ENCODE peak calls at places on chromosomes 2 and 18, in five cellular contexts. B is H9, Y is neural crest cell, E is fibroblast of pulmonary artery, L is AG09319. D is an unnamed sample.

GRCh38 chr18:57859314-57859713 is 56.2 kb upstream of the ATP8B1 start:
- DNase-seq in E (peak), B (peak), L (no peak), Y (no peak), D (no peak)

GRCh38 chr2:206212673-206213513 is 53.2 kb downstream of the EEF1B2 start:
- DNase-seq in B (no peak), Y (no peak), E (peak), L (peak), D (no peak)

GRCh38 chr2:38095996-38096861 is 20.3 kb upstream of the CYP1B1 start:
- DNase-seq in L (peak), B (no peak), E (no peak), Y (no peak), D (no peak)

GRCh38 chr2:121805767-121806145 is 50.3 kb downstream of the TSN start:
- DNase-seq in E (no peak), Y (no peak), B (no peak), L (no peak), D (no peak)

GRCh38 chr2:11506611-11506969 is 27.3 kb upstream of the GREB1 start:
- DNase-seq in Y (no peak), L (no peak), B (no peak), E (no peak), D (no peak)

GRCh38 chr2:191389288-191389687 is 144.1 kb downstream of the MYO1B start:
- DNase-seq in E (no peak), Y (no peak), L (no peak), B (no peak), D (no peak)

GRCh38 chr18:45606007-45606406 is 9.3 kb upstream of the SLC14A2 start:
- DNase-seq in L (no peak), E (no peak), Y (no peak), B (no peak), D (no peak)

GRCh38 chr2:43131051-43131889 is 95.1 kb downstream of the ZFP36L2 start:
- DNase-seq in Y (no peak), B (peak), L (peak), E (peak), D (no peak)

GRCh38 chr2:146540271-146540932 is 1304.4 kb upstream of the ACVR2A start:
- DNase-seq in E (no peak), L (no peak), Y (no peak), B (peak), D (no peak)

GRCh38 chr2:161415467-161416293 is 417 bp upstream of the TBR1 start:
- DNase-seq in B (no peak), E (no peak), L (no peak), Y (peak), D (no peak)

GRCh38 chr2:161416294-161416632 is at the start of gene TBR1:
- DNase-seq in Y (peak), L (no peak), E (no peak), B (no peak), D (no peak)

GRCh38 chr2:161415041-161415440 is 1.1 kb upstream of the TBR1 start:
- DNase-seq in Y (peak), L (no peak), B (peak), E (no peak), D (no peak)

GRCh38 chr2:161414015-161414384 is 2.1 kb upstream of the TBR1 start:
- DNase-seq in B (no peak), L (no peak), Y (no peak), E (no peak), D (no peak)

GRCh38 chr2:161414385-161415040 is 1.6 kb upstream of the TBR1 start:
- DNase-seq in B (peak), L (no peak), Y (peak), E (no peak), D (no peak)
- TF ChIP-seq CTCF in B (peak), L (peak), Y (peak), E (no peak), D (peak)

GRCh38 chr2:95056461-95057459 is 31.3 kb downstream of the MAL start:
- DNase-seq in B (no peak), L (no peak), E (no peak), Y (no peak), D (no peak)
- TF ChIP-seq CTCF in B (no peak), L (no peak), E (no peak), Y (no peak), D (no peak)

DNA sequence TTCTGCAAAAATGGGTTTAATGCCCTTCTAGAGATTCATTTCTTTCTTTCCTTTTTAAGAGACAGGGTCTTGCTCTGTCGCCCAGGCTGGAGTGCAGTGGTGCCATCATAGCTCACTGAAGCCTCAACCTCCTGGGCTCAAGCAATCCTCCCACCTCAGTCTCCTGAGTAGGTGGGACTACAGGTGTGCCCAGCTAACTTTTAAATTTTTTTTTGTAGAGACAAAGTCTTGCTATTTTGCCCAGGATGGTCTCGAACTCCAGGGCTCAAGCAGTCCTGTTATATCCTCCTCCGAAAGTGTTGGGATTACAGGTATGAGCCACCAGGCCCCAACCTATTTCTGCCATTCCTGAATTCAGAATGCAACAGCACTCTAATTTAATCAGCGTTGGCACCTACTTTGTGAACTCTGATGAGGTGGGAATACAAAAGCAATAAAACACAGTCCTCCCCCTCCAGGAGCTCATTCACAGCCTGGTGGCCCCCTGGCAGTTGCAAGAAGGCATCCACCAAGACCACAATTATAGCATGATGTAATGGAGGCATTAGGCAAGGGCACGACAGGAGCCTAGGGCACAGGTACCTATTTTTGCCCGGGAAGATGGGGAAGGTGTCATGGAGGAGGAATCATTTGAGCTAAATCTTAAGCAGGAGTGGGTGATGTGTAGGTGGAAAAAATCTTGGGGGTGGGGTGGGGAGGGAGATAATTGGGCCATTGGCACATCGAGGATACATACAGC is 5.1 kb downstream of the RHOB start:
- DNase-seq in B (no peak), Y (no peak), L (no peak), E (peak), D (no peak)
- TF ChIP-seq CTCF in B (no peak), Y (no peak), L (no peak), E (no peak), D (no peak)

DNA sequence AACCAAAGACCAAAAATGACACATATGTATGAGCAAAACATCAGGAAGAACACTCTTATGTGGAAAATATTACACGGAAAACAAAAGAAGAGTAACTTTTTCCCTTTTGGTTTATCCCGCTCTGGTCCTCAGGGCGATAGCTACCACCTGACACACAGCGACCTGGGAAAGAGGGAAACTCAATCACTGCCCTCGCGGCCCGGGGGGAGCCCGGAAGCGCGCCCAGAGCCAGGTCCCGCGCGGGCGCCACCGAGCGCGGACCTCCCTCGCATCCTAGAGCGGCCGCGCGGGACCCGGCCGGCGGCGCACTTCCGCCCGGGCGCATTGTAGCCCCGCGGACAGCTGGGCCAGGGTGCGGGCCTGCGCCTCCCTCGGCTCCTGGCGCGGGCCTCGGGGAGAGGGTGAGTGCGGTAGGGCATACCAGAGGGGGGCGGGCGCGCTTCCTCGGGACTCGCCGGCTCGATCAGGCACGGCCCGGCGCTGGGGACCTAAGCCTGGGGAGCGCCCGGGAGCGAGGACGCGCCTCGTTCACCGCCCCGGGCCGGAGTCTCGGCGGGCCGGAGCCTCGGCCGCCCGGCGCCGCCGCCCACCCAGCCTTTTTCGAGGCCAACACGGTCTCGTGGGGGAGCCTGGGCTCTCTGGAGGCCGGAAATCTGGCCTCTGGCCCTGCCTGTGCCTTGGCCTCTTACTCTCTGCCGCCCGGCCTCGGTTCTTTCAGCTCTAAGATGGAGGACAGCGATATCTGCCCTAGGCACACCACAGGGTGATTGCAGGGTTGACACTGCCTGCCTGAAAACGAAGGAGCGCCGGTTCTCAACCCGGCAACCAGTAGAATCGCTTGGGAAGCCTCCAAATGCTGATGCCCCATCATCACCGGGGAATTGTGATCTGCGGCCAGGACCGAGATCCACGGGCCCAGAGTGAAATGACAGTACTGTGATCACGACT is at the start of gene ELAC1:
- DNase-seq in L (peak), B (peak), Y (peak), E (peak), D (peak)
- TF ChIP-seq CTCF in L (no peak), B (peak), Y (peak), E (no peak), D (no peak)

DNA sequence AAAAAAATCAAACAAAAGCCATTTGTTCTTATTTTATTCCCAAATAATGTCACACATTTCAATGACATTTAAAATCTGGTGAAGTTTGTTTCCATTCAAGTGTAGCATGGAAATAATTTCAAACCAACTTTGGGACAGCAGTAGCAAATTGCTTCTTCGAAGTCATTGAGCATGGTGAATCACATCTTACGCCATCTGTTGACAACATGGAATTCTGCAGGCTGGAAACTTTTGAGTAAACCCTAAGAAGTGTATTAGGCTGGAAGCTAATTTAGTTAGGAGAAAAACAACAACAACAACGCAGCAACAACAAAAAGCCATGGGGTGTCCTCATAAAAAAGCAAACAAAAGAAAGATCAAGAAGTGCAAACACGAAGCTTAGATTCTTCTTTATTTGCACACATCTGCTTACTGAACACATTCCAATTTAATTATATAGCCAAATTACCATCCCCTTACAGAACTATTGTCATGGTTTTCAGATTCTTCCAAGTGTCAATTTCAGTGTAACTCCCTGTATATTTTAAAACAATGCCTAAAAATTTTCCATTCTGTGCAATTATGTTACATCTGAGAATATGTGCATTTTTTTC is 659.0 kb upstream of the CDH7 start:
- DNase-seq in B (peak), L (no peak), E (peak), Y (no peak), D (no peak)
- TF ChIP-seq CTCF in B (peak), L (no peak), E (peak), Y (peak), D (peak)

DNA sequence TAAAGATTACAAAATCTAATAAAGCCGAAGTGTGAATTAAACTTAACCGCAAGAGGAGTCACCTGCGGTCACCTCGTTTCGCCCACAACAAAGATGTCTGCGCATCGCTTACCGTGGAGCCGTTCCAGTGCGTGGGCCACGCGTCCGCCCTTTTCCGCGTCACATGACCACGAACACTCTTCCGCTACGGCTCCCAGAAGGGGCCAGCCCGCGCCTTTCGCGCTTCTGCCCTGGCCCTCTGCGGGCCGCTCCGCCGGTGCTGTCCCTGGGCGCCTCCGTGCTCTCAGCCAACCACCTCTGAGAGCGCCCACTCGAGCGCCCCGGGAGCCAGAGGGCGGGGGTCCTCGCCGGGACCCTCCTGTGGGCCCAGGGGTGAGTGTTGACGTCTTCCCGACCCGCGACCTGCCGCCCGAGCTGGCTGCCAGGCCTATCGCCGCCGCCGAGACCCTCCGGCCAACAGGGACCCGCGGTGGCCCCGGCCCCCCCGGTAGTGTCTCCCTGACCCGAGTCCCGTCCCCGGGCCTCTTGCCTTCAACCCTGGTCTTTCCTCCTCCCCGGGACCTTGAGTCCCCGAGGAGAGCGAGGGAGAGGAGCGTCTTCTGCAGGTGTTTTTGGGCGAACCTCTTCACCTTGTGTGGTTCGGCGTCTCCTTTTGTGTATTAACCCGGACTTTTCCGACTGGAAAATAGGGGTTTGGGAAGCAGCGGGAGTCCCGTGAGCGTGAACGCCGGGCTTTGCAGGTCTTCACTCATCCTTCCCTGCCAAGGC is at the start of gene MFF:
- DNase-seq in Y (peak), B (peak), E (peak), L (peak), D (peak)
- TF ChIP-seq CTCF in Y (no peak), B (peak), E (peak), L (peak), D (peak)

DNA sequence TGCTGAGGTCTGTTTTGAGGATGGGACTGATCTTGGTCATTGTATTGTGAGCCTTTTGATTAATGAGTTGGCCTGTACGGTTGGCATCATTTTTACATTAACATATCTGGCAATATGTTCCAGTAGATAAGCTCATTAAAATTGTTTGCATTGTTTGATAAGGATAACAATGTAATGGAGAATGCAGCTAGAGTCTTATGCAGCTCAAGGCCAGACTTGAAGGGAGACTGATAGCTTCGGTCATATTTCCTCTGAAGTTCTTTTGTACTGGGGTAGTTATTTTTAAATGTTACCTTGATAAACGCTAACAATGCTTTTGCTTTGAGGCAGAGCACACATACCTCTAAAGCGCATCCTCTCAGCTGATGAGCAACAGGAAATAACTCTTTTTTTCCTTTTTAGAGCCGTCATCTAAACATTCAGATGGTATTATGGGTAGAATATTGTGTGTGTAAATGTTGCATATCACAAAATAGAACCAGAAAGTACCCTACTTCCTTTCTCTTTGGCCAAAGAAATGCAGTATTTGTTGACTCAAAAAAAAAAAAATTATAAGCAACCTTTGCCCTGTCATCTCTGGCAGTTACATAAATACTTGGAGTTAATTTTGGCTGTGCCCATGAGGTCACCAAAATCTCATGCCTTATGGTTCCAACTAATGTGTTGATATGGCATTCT is 1.3 kb downstream of the MAPRE2 start:
- DNase-seq in B (no peak), E (no peak), Y (no peak), L (no peak), D (no peak)
- TF ChIP-seq CTCF in B (no peak), E (no peak), Y (no peak), L (no peak), D (no peak)

GRCh38 chr2:67213270-67213670 is 183.9 kb upstream of the ETAA1 start:
- DNase-seq in B (no peak), E (no peak), L (no peak), Y (no peak), D (no peak)

GRCh38 chr2:67213677-67214402 is 183.3 kb upstream of the ETAA1 start:
- DNase-seq in B (no peak), L (no peak), Y (no peak), E (no peak), D (no peak)

GRCh38 chr2:67214585-67215184 is 182.4 kb upstream of the ETAA1 start:
- DNase-seq in L (no peak), E (no peak), B (no peak), Y (no peak), D (no peak)

GRCh38 chr2:67209107-67209506 is 188.0 kb upstream of the ETAA1 start:
- DNase-seq in E (peak), Y (no peak), B (no peak), L (no peak), D (no peak)

GRCh38 chr2:67210430-67210829 is 186.7 kb upstream of the ETAA1 start:
- DNase-seq in L (no peak), B (no peak), E (no peak), Y (no peak), D (no peak)
- TF ChIP-seq CTCF in L (no peak), B (peak), E (no peak), Y (no peak), D (no peak)

DNA sequence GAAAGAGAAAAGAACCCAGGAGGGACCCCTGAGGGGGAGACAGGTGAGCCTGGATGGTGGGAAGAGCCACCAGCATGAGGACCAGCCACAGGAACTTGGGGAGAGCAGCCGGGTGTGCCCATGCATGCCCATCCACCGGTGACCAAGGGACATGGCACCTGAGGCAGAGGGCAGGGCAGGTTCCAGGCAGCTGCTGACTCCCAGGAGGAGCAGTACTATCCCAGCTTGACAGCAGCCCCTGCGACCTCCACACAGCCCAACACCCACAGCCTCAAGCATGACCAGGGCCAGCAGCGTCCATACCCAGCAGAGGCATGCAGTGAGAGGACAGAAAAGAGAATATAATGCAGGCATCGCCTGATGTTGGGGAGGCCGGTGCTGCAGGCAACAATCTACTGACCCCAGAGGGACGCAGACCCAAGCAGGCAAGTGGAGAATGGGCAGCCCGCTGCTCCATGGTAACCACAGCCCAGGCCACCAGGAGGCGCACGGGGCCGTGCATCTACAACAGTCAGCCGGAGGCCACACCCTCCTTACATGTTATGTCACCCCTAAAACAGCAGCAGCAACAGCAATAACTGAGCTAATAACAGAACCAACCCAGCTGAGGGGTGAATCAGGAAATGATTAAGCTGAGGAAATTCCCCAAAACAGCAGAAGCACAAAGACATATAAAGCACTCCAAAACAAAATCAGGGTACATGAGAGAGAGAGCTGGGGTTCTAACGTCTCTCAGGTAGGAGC is 44.1 kb downstream of the ANKMY1 start:
- DNase-seq in L (peak), B (peak), Y (peak), E (peak), D (peak)
- TF ChIP-seq CTCF in L (peak), B (peak), Y (peak), E (peak), D (peak)

GRCh38 chr2:29322011-29322410 is 206.8 kb downstream of the CLIP4 start:
- DNase-seq in E (peak), B (no peak), Y (no peak), L (no peak), D (no peak)
- TF ChIP-seq CTCF in E (no peak), B (no peak), Y (no peak), L (no peak), D (no peak)